ENCODE peak calls at places on chromosomes 7 and 10, in eight cellular contexts. One of them, this sample, is unnamed.

GRCh38 chr10:1243486-1244182 is 187.4 kb downstream of the WDR37 start:
- DNase-seq in HFF-Myc: no peak
- DNase-seq in effector CD8-positive, alpha-beta T cell: no peak
- DNase-seq in SK-MEL-5: peak; percentile 16
- DNase-seq in stimulated activated naive B cell treated with anti-CD40 and anti-IgM and Interleukin-4, amounts not matched to agents 10 μg/mL and 1 μg/mL and 100 μg/mL, for 72 hours: no peak
- DNase-seq in NCI-H460: no peak
- DNase-seq in GM23338: peak; percentile 34
- DNase-seq in colonic mucosa: no peak
- DNase-seq in this sample: peak; percentile 63

GRCh38 chr10:46547331-46547880 is 9.1 kb downstream of the GPRIN2 start:
- DNase-seq in HFF-Myc: no peak
- DNase-seq in effector CD8-positive, alpha-beta T cell: no peak
- DNase-seq in SK-MEL-5: no peak
- DNase-seq in stimulated activated naive B cell treated with anti-CD40 and anti-IgM and Interleukin-4, amounts not matched to agents 10 μg/mL and 1 μg/mL and 100 μg/mL, for 72 hours: no peak
- DNase-seq in NCI-H460: no peak
- DNase-seq in GM23338: no peak
- DNase-seq in colonic mucosa: peak; percentile 21
- DNase-seq in this sample: no peak

GRCh38 chr10:114850126-114850525 is 28.5 kb downstream of the FHIP2A start:
- DNase-seq in HFF-Myc: no peak
- DNase-seq in effector CD8-positive, alpha-beta T cell: no peak
- DNase-seq in SK-MEL-5: no peak
- DNase-seq in stimulated activated naive B cell treated with anti-CD40 and anti-IgM and Interleukin-4, amounts not matched to agents 10 μg/mL and 1 μg/mL and 100 μg/mL, for 72 hours: no peak
- DNase-seq in NCI-H460: no peak
- DNase-seq in GM23338: no peak
- DNase-seq in colonic mucosa: no peak
- DNase-seq in this sample: no peak

GRCh38 chr10:490256-490655 is 199.2 kb downstream of the DIP2C start:
- DNase-seq in HFF-Myc: no peak
- DNase-seq in effector CD8-positive, alpha-beta T cell: no peak
- DNase-seq in SK-MEL-5: no peak
- DNase-seq in stimulated activated naive B cell treated with anti-CD40 and anti-IgM and Interleukin-4, amounts not matched to agents 10 μg/mL and 1 μg/mL and 100 μg/mL, for 72 hours: no peak
- DNase-seq in NCI-H460: no peak
- DNase-seq in GM23338: no peak
- DNase-seq in colonic mucosa: no peak
- DNase-seq in this sample: no peak

GRCh38 chr10:61279400-61279799 is 173.8 kb downstream of the TMEM26 start:
- DNase-seq in HFF-Myc: no peak
- DNase-seq in effector CD8-positive, alpha-beta T cell: no peak
- DNase-seq in SK-MEL-5: no peak
- DNase-seq in stimulated activated naive B cell treated with anti-CD40 and anti-IgM and Interleukin-4, amounts not matched to agents 10 μg/mL and 1 μg/mL and 100 μg/mL, for 72 hours: no peak
- DNase-seq in NCI-H460: no peak
- DNase-seq in GM23338: no peak
- DNase-seq in colonic mucosa: no peak
- DNase-seq in this sample: no peak

GRCh38 chr10:91796332-91797076 is 1.7 kb upstream of the TNKS2 start:
- DNase-seq in HFF-Myc: no peak
- DNase-seq in effector CD8-positive, alpha-beta T cell: peak; percentile 48
- DNase-seq in SK-MEL-5: peak; percentile 25
- DNase-seq in stimulated activated naive B cell treated with anti-CD40 and anti-IgM and Interleukin-4, amounts not matched to agents 10 μg/mL and 1 μg/mL and 100 μg/mL, for 72 hours: peak; percentile 20
- DNase-seq in NCI-H460: no peak
- DNase-seq in GM23338: peak; percentile 72
- DNase-seq in colonic mucosa: peak; percentile 70
- DNase-seq in this sample: no peak

GRCh38 chr10:73910764-73911552 is at the start of gene PLAU:
- DNase-seq in HFF-Myc: no peak
- DNase-seq in effector CD8-positive, alpha-beta T cell: no peak
- DNase-seq in SK-MEL-5: no peak
- DNase-seq in stimulated activated naive B cell treated with anti-CD40 and anti-IgM and Interleukin-4, amounts not matched to agents 10 μg/mL and 1 μg/mL and 100 μg/mL, for 72 hours: peak; percentile 27
- DNase-seq in NCI-H460: no peak
- DNase-seq in GM23338: peak; percentile 82
- DNase-seq in colonic mucosa: peak; percentile 70
- DNase-seq in this sample: no peak

GRCh38 chr10:821322-821721 is 110.2 kb downstream of the LARP4B start:
- DNase-seq in HFF-Myc: no peak
- DNase-seq in effector CD8-positive, alpha-beta T cell: no peak
- DNase-seq in SK-MEL-5: no peak
- DNase-seq in stimulated activated naive B cell treated with anti-CD40 and anti-IgM and Interleukin-4, amounts not matched to agents 10 μg/mL and 1 μg/mL and 100 μg/mL, for 72 hours: no peak
- DNase-seq in NCI-H460: no peak
- DNase-seq in GM23338: no peak
- DNase-seq in colonic mucosa: no peak
- DNase-seq in this sample: no peak

GRCh38 chr10:89946106-89946505 is 244.7 kb downstream of the KIF20B start:
- DNase-seq in HFF-Myc: no peak
- DNase-seq in effector CD8-positive, alpha-beta T cell: no peak
- DNase-seq in SK-MEL-5: no peak
- DNase-seq in stimulated activated naive B cell treated with anti-CD40 and anti-IgM and Interleukin-4, amounts not matched to agents 10 μg/mL and 1 μg/mL and 100 μg/mL, for 72 hours: no peak
- DNase-seq in NCI-H460: no peak
- DNase-seq in GM23338: no peak
- DNase-seq in colonic mucosa: no peak
- DNase-seq in this sample: no peak

GRCh38 chr10:110568055-110568735 is 700 bp downstream of the SMC3 start:
- DNase-seq in HFF-Myc: no peak
- DNase-seq in effector CD8-positive, alpha-beta T cell: peak; percentile 53
- DNase-seq in SK-MEL-5: peak; percentile 4
- DNase-seq in stimulated activated naive B cell treated with anti-CD40 and anti-IgM and Interleukin-4, amounts not matched to agents 10 μg/mL and 1 μg/mL and 100 μg/mL, for 72 hours: peak; percentile 36
- DNase-seq in NCI-H460: no peak
- DNase-seq in GM23338: peak; percentile 67
- DNase-seq in colonic mucosa: peak; percentile 53
- DNase-seq in this sample: no peak

GRCh38 chr10:95881316-95881715 is 26.5 kb upstream of the CC2D2B start:
- DNase-seq in HFF-Myc: no peak
- DNase-seq in effector CD8-positive, alpha-beta T cell: no peak
- DNase-seq in SK-MEL-5: no peak
- DNase-seq in stimulated activated naive B cell treated with anti-CD40 and anti-IgM and Interleukin-4, amounts not matched to agents 10 μg/mL and 1 μg/mL and 100 μg/mL, for 72 hours: no peak
- DNase-seq in NCI-H460: no peak
- DNase-seq in GM23338: no peak
- DNase-seq in colonic mucosa: no peak
- DNase-seq in this sample: no peak

GRCh38 chr7:108142675-108143259 is 12.6 kb upstream of the LAMB4 start:
- DNase-seq in HFF-Myc: no peak
- DNase-seq in effector CD8-positive, alpha-beta T cell: no peak
- DNase-seq in SK-MEL-5: peak; percentile 96
- DNase-seq in stimulated activated naive B cell treated with anti-CD40 and anti-IgM and Interleukin-4, amounts not matched to agents 10 μg/mL and 1 μg/mL and 100 μg/mL, for 72 hours: no peak
- DNase-seq in NCI-H460: no peak
- DNase-seq in GM23338: no peak
- DNase-seq in colonic mucosa: no peak
- DNase-seq in this sample: no peak

GRCh38 chr10:104521901-104522827 is 118.9 kb upstream of the SORCS3 start:
- DNase-seq in HFF-Myc: no peak
- DNase-seq in effector CD8-positive, alpha-beta T cell: no peak
- DNase-seq in SK-MEL-5: no peak
- DNase-seq in stimulated activated naive B cell treated with anti-CD40 and anti-IgM and Interleukin-4, amounts not matched to agents 10 μg/mL and 1 μg/mL and 100 μg/mL, for 72 hours: no peak
- DNase-seq in NCI-H460: no peak
- DNase-seq in GM23338: no peak
- DNase-seq in colonic mucosa: no peak
- DNase-seq in this sample: no peak

GRCh38 chr10:95964786-95965185 is 57.0 kb downstream of the CC2D2B start:
- DNase-seq in HFF-Myc: no peak
- DNase-seq in effector CD8-positive, alpha-beta T cell: no peak
- DNase-seq in SK-MEL-5: no peak
- DNase-seq in stimulated activated naive B cell treated with anti-CD40 and anti-IgM and Interleukin-4, amounts not matched to agents 10 μg/mL and 1 μg/mL and 100 μg/mL, for 72 hours: no peak
- DNase-seq in NCI-H460: no peak
- DNase-seq in GM23338: no peak
- DNase-seq in colonic mucosa: no peak
- DNase-seq in this sample: no peak

GRCh38 chr10:74500806-74501205 is 325.6 kb upstream of the KAT6B start:
- DNase-seq in HFF-Myc: peak; percentile 26
- DNase-seq in effector CD8-positive, alpha-beta T cell: no peak
- DNase-seq in SK-MEL-5: no peak
- DNase-seq in stimulated activated naive B cell treated with anti-CD40 and anti-IgM and Interleukin-4, amounts not matched to agents 10 μg/mL and 1 μg/mL and 100 μg/mL, for 72 hours: no peak
- DNase-seq in NCI-H460: no peak
- DNase-seq in GM23338: no peak
- DNase-seq in colonic mucosa: no peak
- DNase-seq in this sample: no peak

GRCh38 chr7:134637934-134638719 is 8.5 kb upstream of the BPGM start:
- DNase-seq in HFF-Myc: no peak
- DNase-seq in effector CD8-positive, alpha-beta T cell: no peak
- DNase-seq in SK-MEL-5: peak; percentile 22
- DNase-seq in stimulated activated naive B cell treated with anti-CD40 and anti-IgM and Interleukin-4, amounts not matched to agents 10 μg/mL and 1 μg/mL and 100 μg/mL, for 72 hours: no peak
- DNase-seq in NCI-H460: no peak
- DNase-seq in GM23338: no peak
- DNase-seq in colonic mucosa: no peak
- DNase-seq in this sample: no peak

GRCh38 chr10:69443354-69443753 is 7.9 kb upstream of the TSPAN15 start:
- DNase-seq in HFF-Myc: no peak
- DNase-seq in effector CD8-positive, alpha-beta T cell: no peak
- DNase-seq in SK-MEL-5: no peak
- DNase-seq in stimulated activated naive B cell treated with anti-CD40 and anti-IgM and Interleukin-4, amounts not matched to agents 10 μg/mL and 1 μg/mL and 100 μg/mL, for 72 hours: no peak
- DNase-seq in NCI-H460: no peak
- DNase-seq in GM23338: no peak
- DNase-seq in colonic mucosa: no peak
- DNase-seq in this sample: no peak

GRCh38 chr7:135210818-135211178 is 528 bp downstream of the WDR91 start:
- DNase-seq in HFF-Myc: no peak
- DNase-seq in effector CD8-positive, alpha-beta T cell: no peak
- DNase-seq in SK-MEL-5: peak; percentile 28
- DNase-seq in stimulated activated naive B cell treated with anti-CD40 and anti-IgM and Interleukin-4, amounts not matched to agents 10 μg/mL and 1 μg/mL and 100 μg/mL, for 72 hours: no peak
- DNase-seq in NCI-H460: peak; percentile 9
- DNase-seq in GM23338: peak; percentile 39
- DNase-seq in colonic mucosa: no peak
- DNase-seq in this sample: no peak

GRCh38 chr10:71217266-71218045 is 5.1 kb downstream of the UNC5B start:
- DNase-seq in HFF-Myc: no peak
- DNase-seq in effector CD8-positive, alpha-beta T cell: no peak
- DNase-seq in SK-MEL-5: no peak
- DNase-seq in stimulated activated naive B cell treated with anti-CD40 and anti-IgM and Interleukin-4, amounts not matched to agents 10 μg/mL and 1 μg/mL and 100 μg/mL, for 72 hours: no peak
- DNase-seq in NCI-H460: no peak
- DNase-seq in GM23338: peak; percentile 88
- DNase-seq in colonic mucosa: no peak
- DNase-seq in this sample: no peak

GRCh38 chr10:118258285-118258684 is 83.8 kb downstream of the FAM204A start:
- DNase-seq in HFF-Myc: no peak
- DNase-seq in effector CD8-positive, alpha-beta T cell: no peak
- DNase-seq in SK-MEL-5: no peak
- DNase-seq in stimulated activated naive B cell treated with anti-CD40 and anti-IgM and Interleukin-4, amounts not matched to agents 10 μg/mL and 1 μg/mL and 100 μg/mL, for 72 hours: no peak
- DNase-seq in NCI-H460: no peak
- DNase-seq in GM23338: no peak
- DNase-seq in colonic mucosa: no peak
- DNase-seq in this sample: no peak

GRCh38 chr10:120548210-120548609 is 91.2 kb downstream of the PLPP4 start:
- DNase-seq in HFF-Myc: no peak
- DNase-seq in effector CD8-positive, alpha-beta T cell: no peak
- DNase-seq in SK-MEL-5: no peak
- DNase-seq in stimulated activated naive B cell treated with anti-CD40 and anti-IgM and Interleukin-4, amounts not matched to agents 10 μg/mL and 1 μg/mL and 100 μg/mL, for 72 hours: no peak
- DNase-seq in NCI-H460: no peak
- DNase-seq in GM23338: no peak
- DNase-seq in colonic mucosa: no peak
- DNase-seq in this sample: no peak

GRCh38 chr7:107743567-107744344 is at the start of gene CBLL1:
- DNase-seq in HFF-Myc: peak; percentile 84
- DNase-seq in effector CD8-positive, alpha-beta T cell: peak; percentile 93
- DNase-seq in SK-MEL-5: peak; percentile 98
- DNase-seq in stimulated activated naive B cell treated with anti-CD40 and anti-IgM and Interleukin-4, amounts not matched to agents 10 μg/mL and 1 μg/mL and 100 μg/mL, for 72 hours: peak; percentile 98
- DNase-seq in NCI-H460: peak; percentile 93
- DNase-seq in GM23338: peak; percentile 94
- DNase-seq in colonic mucosa: peak; percentile 97
- DNase-seq in this sample: peak; percentile 90

GRCh38 chr7:2477447-2478386 is 1.5 kb upstream of the GRIFIN start:
- DNase-seq in HFF-Myc: no peak
- DNase-seq in effector CD8-positive, alpha-beta T cell: peak; percentile 22
- DNase-seq in SK-MEL-5: peak; percentile 68
- DNase-seq in stimulated activated naive B cell treated with anti-CD40 and anti-IgM and Interleukin-4, amounts not matched to agents 10 μg/mL and 1 μg/mL and 100 μg/mL, for 72 hours: peak; percentile 46
- DNase-seq in NCI-H460: peak; percentile 42
- DNase-seq in GM23338: peak; percentile 86
- DNase-seq in colonic mucosa: peak; percentile 68
- DNase-seq in this sample: peak; percentile 69

GRCh38 chr10:101777857-101778145 is 1.9 kb upstream of the FGF8 start:
- DNase-seq in HFF-Myc: no peak
- DNase-seq in effector CD8-positive, alpha-beta T cell: no peak
- DNase-seq in SK-MEL-5: no peak
- DNase-seq in stimulated activated naive B cell treated with anti-CD40 and anti-IgM and Interleukin-4, amounts not matched to agents 10 μg/mL and 1 μg/mL and 100 μg/mL, for 72 hours: no peak
- DNase-seq in NCI-H460: no peak
- DNase-seq in GM23338: no peak
- DNase-seq in colonic mucosa: no peak
- DNase-seq in this sample: no peak

GRCh38 chr10:63431962-63432797 is 33.6 kb downstream of the JMJD1C start:
- DNase-seq in HFF-Myc: no peak
- DNase-seq in effector CD8-positive, alpha-beta T cell: no peak
- DNase-seq in SK-MEL-5: peak; percentile 88
- DNase-seq in stimulated activated naive B cell treated with anti-CD40 and anti-IgM and Interleukin-4, amounts not matched to agents 10 μg/mL and 1 μg/mL and 100 μg/mL, for 72 hours: no peak
- DNase-seq in NCI-H460: no peak
- DNase-seq in GM23338: no peak
- DNase-seq in colonic mucosa: no peak
- DNase-seq in this sample: no peak

GRCh38 chr7:159098795-159099194 is 45.9 kb downstream of the VIPR2 start:
- DNase-seq in HFF-Myc: no peak
- DNase-seq in effector CD8-positive, alpha-beta T cell: no peak
- DNase-seq in SK-MEL-5: no peak
- DNase-seq in stimulated activated naive B cell treated with anti-CD40 and anti-IgM and Interleukin-4, amounts not matched to agents 10 μg/mL and 1 μg/mL and 100 μg/mL, for 72 hours: no peak
- DNase-seq in NCI-H460: no peak
- DNase-seq in GM23338: no peak
- DNase-seq in colonic mucosa: no peak
- DNase-seq in this sample: no peak

GRCh38 chr10:35379226-35380137 is 43.2 kb downstream of the CCNY start:
- DNase-seq in HFF-Myc: no peak
- DNase-seq in effector CD8-positive, alpha-beta T cell: no peak
- DNase-seq in SK-MEL-5: no peak
- DNase-seq in stimulated activated naive B cell treated with anti-CD40 and anti-IgM and Interleukin-4, amounts not matched to agents 10 μg/mL and 1 μg/mL and 100 μg/mL, for 72 hours: peak; percentile 48
- DNase-seq in NCI-H460: no peak
- DNase-seq in GM23338: peak; percentile 67
- DNase-seq in colonic mucosa: no peak
- DNase-seq in this sample: no peak